ENCODE peak calls at places on chromosomes 16 and 17, in four cellular contexts. H, G, J and F are unnamed samples.

GRCh38 chr17:41734139-41734948 is at the start of gene HAP1:
- DNase-seq in J (no peak), G (no peak), H (no peak), F (peak)

GRCh38 chr17:33940769-33941168 is 314.3 kb upstream of the CCL2 start:
- DNase-seq in J (no peak), G (no peak), H (no peak), F (no peak)

GRCh38 chr16:58252716-58253115 is 42.1 kb downstream of the PRSS54 start:
- DNase-seq in G (no peak), H (no peak), J (no peak), F (no peak)

GRCh38 chr17:2711608-2712299 is at the start of gene CLUH:
- DNase-seq in G (peak), H (peak), J (peak), F (peak)

GRCh38 chr16:76204249-76204648 is 73.0 kb upstream of the CNTNAP4 start:
- DNase-seq in H (no peak), J (no peak), G (no peak), F (no peak)

GRCh38 chr17:9817086-9817485 is 4.8 kb downstream of the GSG1L2 start:
- DNase-seq in J (no peak), H (no peak), G (no peak), F (peak)

GRCh38 chr17:55161935-55162555 is 102.7 kb upstream of the HLF start:
- DNase-seq in J (no peak), H (peak), G (no peak), F (no peak)

GRCh38 chr16:14394834-14395233 is 235.2 kb downstream of the PARN start:
- DNase-seq in H (no peak), G (no peak), J (no peak), F (no peak)

GRCh38 chr17:9050801-9051401 is 29.6 kb downstream of the NTN1 start:
- DNase-seq in J (no peak), H (no peak), G (no peak), F (peak)

GRCh38 chr17:36728030-36728991 is 126.9 kb downstream of the MRM1 start:
- DNase-seq in H (no peak), G (peak), J (no peak), F (no peak)

GRCh38 chr17:10120749-10121148 is 77.7 kb downstream of the GAS7 start:
- DNase-seq in G (no peak), H (no peak), J (no peak), F (no peak)

DNA sequence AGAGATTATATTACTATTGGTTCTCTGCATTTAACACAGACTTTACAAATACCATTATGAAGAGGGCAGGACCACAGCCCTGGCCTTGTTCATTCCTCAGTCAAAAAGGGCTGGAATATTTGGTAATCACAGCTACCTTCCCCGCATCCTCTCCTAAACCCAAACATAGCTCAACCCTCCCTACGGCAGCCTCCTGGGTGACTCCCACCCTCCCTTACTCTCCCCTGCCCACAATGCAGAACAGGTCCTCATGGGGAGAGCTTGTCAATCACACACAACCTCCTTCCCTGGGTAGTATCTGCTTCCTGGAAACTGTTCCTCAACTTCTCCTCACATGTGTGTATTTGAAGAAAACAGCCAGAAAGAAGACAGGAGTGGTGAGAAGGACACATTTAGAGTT is 224.2 kb downstream of the C16orf78 start:
- DNase-seq in G (no peak), J (no peak), H (no peak), F (no peak)
- TF ChIP-seq ESRRA in G (no peak), J (no peak), H (no peak), F (no peak)

GRCh38 chr16:66853261-66854139 is 9.3 kb downstream of the CA7 start:
- DNase-seq in H (no peak), G (no peak), J (no peak), F (no peak)
- TF ChIP-seq CREM in H (no peak), G (no peak), J (no peak), F (no peak)

DNA sequence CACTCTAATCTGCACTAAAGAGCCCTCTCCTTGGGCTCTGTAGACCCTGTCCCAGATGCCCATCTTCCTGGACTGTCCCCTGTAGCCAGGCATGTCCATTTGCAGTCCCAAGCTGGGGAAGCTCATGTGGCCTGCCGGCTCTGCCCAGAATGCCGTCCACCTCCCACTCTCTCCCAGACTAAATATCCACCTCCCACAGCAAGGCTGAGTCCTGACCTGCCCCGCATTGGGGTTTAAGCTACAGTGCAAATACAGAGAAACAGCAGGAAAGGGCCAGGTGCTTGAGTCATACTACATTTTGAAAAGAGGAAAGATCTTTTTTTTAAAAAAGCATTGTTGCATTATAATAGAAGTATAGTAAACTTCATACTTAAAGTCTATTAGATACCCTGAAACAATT is 3.0 kb downstream of the ST6GALNAC2 start:
- DNase-seq in J (no peak), H (no peak), G (no peak), F (no peak)
- TF ChIP-seq ESRRA in J (no peak), H (no peak), G (no peak), F (no peak)

DNA sequence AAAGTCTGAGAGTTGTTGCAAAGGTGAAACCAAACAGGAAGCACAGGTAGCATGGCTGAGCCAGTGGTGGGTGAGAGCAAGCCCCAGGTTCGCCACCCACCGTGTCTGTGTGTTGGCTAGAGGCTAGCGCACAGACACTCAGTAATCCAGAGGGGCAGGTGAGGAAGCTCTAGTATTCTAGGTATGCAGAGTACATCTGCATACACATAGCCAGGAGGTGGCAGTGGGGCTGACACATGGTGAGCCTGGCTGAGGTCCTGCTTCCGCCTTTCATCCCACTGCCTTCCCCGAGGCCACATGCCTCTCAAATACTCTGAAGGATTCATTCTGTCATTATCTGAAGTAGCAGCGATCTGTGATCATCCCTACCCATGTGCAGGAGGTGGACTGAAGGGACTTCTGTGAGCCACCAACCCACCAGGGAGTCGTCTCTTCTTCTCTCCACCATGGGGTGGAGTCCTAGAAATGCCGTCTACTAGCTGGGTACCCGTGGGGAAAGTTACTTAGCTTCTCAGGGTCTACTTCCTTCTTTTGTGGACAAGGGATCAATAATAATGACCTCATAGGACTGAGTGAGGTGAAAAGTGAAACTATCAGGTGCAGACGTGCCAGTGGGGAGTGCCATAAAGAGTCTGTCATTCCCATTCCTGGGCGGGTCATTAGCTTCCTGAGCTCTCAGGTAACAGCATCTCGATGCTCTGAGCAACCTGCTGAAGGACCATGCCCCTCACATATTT is 36.0 kb upstream of the ICAM2 start:
- DNase-seq in J (peak), G (no peak), H (no peak), F (peak)
- TF ChIP-seq CREM in J (no peak), G (no peak), H (no peak), F (no peak)

GRCh38 chr16:30051518-30051917 is 14.0 kb upstream of the ALDOA start:
- DNase-seq in G (no peak), J (no peak), H (no peak), F (no peak)
- TF ChIP-seq ESRRA in G (no peak), J (no peak), H (no peak), F (no peak)

GRCh38 chr17:79993390-79994221 is 42.1 kb downstream of the TBC1D16 start:
- DNase-seq in J (no peak), G (no peak), H (peak), F (peak)
- TF ChIP-seq CREM in J (no peak), G (no peak), H (peak), F (no peak)

GRCh38 chr16:81696959-81697293 is 82.2 kb upstream of the PLCG2 start:
- DNase-seq in J (no peak), G (no peak), H (no peak), F (no peak)

GRCh38 chr16:81697886-81698635 is 81.0 kb upstream of the PLCG2 start:
- DNase-seq in J (no peak), G (no peak), H (no peak), F (no peak)

GRCh38 chr16:81695431-81695890 is 83.6 kb upstream of the PLCG2 start:
- DNase-seq in J (no peak), G (no peak), H (no peak), F (no peak)

GRCh38 chr16:81696136-81696958 is 82.7 kb upstream of the PLCG2 start:
- DNase-seq in G (no peak), H (no peak), J (no peak), F (no peak)

GRCh38 chr16:81697321-81697885 is 81.7 kb upstream of the PLCG2 start:
- DNase-seq in J (no peak), G (peak), H (peak), F (peak)
- TF ChIP-seq ESRRA in J (no peak), G (no peak), H (no peak), F (no peak)

GRCh38 chr16:71254832-71255560 is 24.5 kb upstream of the HYDIN start:
- DNase-seq in H (no peak), J (no peak), G (no peak), F (no peak)
- TF ChIP-seq CREM in H (no peak), J (no peak), G (no peak), F (no peak)

DNA sequence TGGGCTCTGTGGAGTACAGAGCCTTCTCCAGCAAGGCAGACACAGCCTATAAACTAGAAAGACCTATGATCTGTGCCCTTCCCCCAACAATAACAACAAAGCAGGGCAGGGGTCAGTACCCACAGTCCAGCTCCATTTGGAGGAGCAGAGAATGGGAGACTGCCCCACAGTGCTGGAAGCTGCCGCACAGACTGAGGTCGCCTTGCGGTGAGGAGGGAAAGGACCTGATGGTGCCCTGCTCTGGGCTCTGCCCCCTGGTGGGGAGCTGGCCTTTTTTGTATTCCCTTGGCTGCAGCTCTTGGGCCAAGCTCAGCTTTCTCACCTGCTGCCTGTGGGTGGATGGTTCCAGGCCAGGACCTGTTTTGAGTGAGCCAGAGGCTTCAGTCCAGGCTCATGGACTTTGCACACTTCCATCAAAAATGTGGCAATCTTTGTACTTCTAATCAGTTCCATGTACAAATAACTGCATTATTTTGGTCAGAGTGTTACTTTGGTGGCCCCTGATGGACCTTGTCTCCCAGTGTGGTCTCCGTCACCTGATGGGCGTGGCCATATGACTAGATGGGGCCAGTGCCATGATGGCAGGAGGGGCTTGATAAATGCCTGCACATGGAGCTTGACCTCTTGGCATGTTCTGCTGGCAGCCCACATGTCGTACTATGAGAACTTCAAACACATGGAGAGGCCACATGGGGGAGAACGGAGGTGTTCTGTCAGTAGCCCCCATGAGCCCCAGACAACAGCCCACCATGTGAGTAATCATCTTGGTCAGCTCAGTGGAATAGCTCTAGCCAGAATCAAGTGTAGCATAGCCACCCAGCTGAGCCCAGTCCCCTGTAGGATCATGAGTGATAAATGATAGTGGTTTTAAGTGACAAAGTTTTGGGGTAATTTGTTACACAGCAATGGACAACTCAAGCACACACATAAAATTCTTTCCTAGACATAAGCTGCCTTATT is 24.2 kb downstream of the B9D1 start:
- DNase-seq in G (peak), H (peak), J (no peak), F (peak)
- TF ChIP-seq ESRRA in G (no peak), H (peak), J (no peak), F (no peak)